ENCODE peak calls at places on chromosomes 4 and X, in ten cellular contexts. C, N, B, O, L, T, V, X, U and J are unnamed samples.

GRCh38 chrX:11678174-11678573 is 12.5 kb upstream of the ARHGAP6 start:
- DNase-seq in C (no peak), N (no peak), B (no peak), O (no peak), L (no peak), T (no peak), V (no peak), X (no peak), U (no peak), J (no peak)

GRCh38 chrX:1443496-1444075 is 9.1 kb downstream of the ASMTL start:
- DNase-seq in C (no peak), N (no peak), B (no peak), O (no peak), L (no peak), T (no peak), V (no peak), X (peak), U (no peak), J (no peak)

GRCh38 chr4:56320293-56320692 is 67.0 kb downstream of the AASDH start:
- DNase-seq in C (no peak), N (peak), B (no peak), O (no peak), L (no peak), T (no peak), V (no peak), X (no peak), U (no peak), J (no peak)

GRCh38 chr4:165505991-165506779 is 127.4 kb downstream of the CPE start:
- DNase-seq in C (no peak), N (no peak), B (no peak), O (no peak), L (no peak), T (peak), V (no peak), X (no peak), U (no peak), J (peak)

GRCh38 chr4:143036443-143036842 is 148.3 kb upstream of the USP38 start:
- DNase-seq in C (no peak), N (no peak), B (no peak), O (no peak), L (no peak), T (no peak), V (no peak), X (no peak), U (no peak), J (no peak)

GRCh38 chrX:45849261-45849660 is 648.6 kb upstream of the DIPK2B start:
- DNase-seq in C (no peak), N (peak), B (no peak), O (no peak), L (no peak), T (peak), V (peak), X (no peak), U (no peak), J (peak)

GRCh38 chr4:10288830-10289533 is 168.2 kb downstream of the ZNF518B start:
- DNase-seq in C (no peak), N (no peak), B (no peak), O (no peak), L (no peak), T (no peak), V (no peak), X (no peak), U (no peak), J (no peak)

GRCh38 chr4:6383019-6383404 is 89.4 kb downstream of the PPP2R2C start:
- DNase-seq in C (no peak), N (no peak), B (no peak), O (no peak), L (no peak), T (no peak), V (no peak), X (no peak), U (no peak), J (no peak)

GRCh38 chr4:15002659-15003440 is 569 bp downstream of the CPEB2 start:
- DNase-seq in C (peak), N (peak), B (peak), O (peak), L (peak), T (peak), V (no peak), X (peak), U (peak), J (peak)

GRCh38 chr4:5874811-5875465 is 17.9 kb downstream of the CRMP1 start:
- DNase-seq in C (no peak), N (peak), B (no peak), O (no peak), L (peak), T (no peak), V (no peak), X (no peak), U (no peak), J (no peak)

GRCh38 chr4:75844151-75844662 is 58.0 kb downstream of the PPEF2 start:
- DNase-seq in C (no peak), N (peak), B (no peak), O (no peak), L (no peak), T (peak), V (no peak), X (no peak), U (no peak), J (no peak)